ENCODE peak calls at places on chromosomes 5 and 9, in seven cellular contexts. One of them, this sample, is unnamed.

GRCh38 chr5:36861820-36862219 is 14.7 kb upstream of the NIPBL start:
- DNase-seq in activated CD4-positive, CD25-positive, alpha-beta regulatory T cell treated with anti-CD3 and anti-CD28 coated beads, Interleukin-2, amount 50 U/mL, for 72 hours: no peak
- DNase-seq in NCI-H2029 treated with DMSO at 0.1 percent for 48 hours: no peak
- DNase-seq in naive thymus-derived CD8-positive, alpha-beta T cell: no peak
- DNase-seq in stimulated activated CD8-positive, alpha-beta memory T cell treated with anti-CD3 and anti-CD28 coated beads, Interleukin-4, amount 100 ng/mL, for 1 hour: no peak
- DNase-seq in NCI-H2171: no peak
- DNase-seq in activated naive CD4-positive, alpha-beta T cell: no peak
- DNase-seq in this sample: no peak

GRCh38 chr5:77087484-77088291 is 603 bp upstream of the ZBED3 start:
- DNase-seq in activated CD4-positive, CD25-positive, alpha-beta regulatory T cell treated with anti-CD3 and anti-CD28 coated beads, Interleukin-2, amount 50 U/mL, for 72 hours: no peak
- DNase-seq in NCI-H2029 treated with DMSO at 0.1 percent for 48 hours: no peak
- DNase-seq in naive thymus-derived CD8-positive, alpha-beta T cell: no peak
- DNase-seq in stimulated activated CD8-positive, alpha-beta memory T cell treated with anti-CD3 and anti-CD28 coated beads, Interleukin-4, amount 100 ng/mL, for 1 hour: no peak
- DNase-seq in NCI-H2171: no peak
- DNase-seq in activated naive CD4-positive, alpha-beta T cell: no peak
- DNase-seq in this sample: peak; percentile 86

GRCh38 chr5:169201597-169201996 is 99.3 kb downstream of the SLIT3 start:
- DNase-seq in activated CD4-positive, CD25-positive, alpha-beta regulatory T cell treated with anti-CD3 and anti-CD28 coated beads, Interleukin-2, amount 50 U/mL, for 72 hours: no peak
- DNase-seq in NCI-H2029 treated with DMSO at 0.1 percent for 48 hours: no peak
- DNase-seq in naive thymus-derived CD8-positive, alpha-beta T cell: no peak
- DNase-seq in stimulated activated CD8-positive, alpha-beta memory T cell treated with anti-CD3 and anti-CD28 coated beads, Interleukin-4, amount 100 ng/mL, for 1 hour: no peak
- DNase-seq in NCI-H2171: no peak
- DNase-seq in activated naive CD4-positive, alpha-beta T cell: no peak
- DNase-seq in this sample: no peak

GRCh38 chr9:78047106-78047505 is 15.5 kb upstream of the GNAQ start:
- DNase-seq in activated CD4-positive, CD25-positive, alpha-beta regulatory T cell treated with anti-CD3 and anti-CD28 coated beads, Interleukin-2, amount 50 U/mL, for 72 hours: no peak
- DNase-seq in NCI-H2029 treated with DMSO at 0.1 percent for 48 hours: no peak
- DNase-seq in naive thymus-derived CD8-positive, alpha-beta T cell: no peak
- DNase-seq in stimulated activated CD8-positive, alpha-beta memory T cell treated with anti-CD3 and anti-CD28 coated beads, Interleukin-4, amount 100 ng/mL, for 1 hour: no peak
- DNase-seq in NCI-H2171: no peak
- DNase-seq in activated naive CD4-positive, alpha-beta T cell: no peak
- DNase-seq in this sample: no peak

GRCh38 chr5:178417391-178417811 is 172.8 kb downstream of the COL23A1 start:
- DNase-seq in activated CD4-positive, CD25-positive, alpha-beta regulatory T cell treated with anti-CD3 and anti-CD28 coated beads, Interleukin-2, amount 50 U/mL, for 72 hours: no peak
- DNase-seq in NCI-H2029 treated with DMSO at 0.1 percent for 48 hours: no peak
- DNase-seq in naive thymus-derived CD8-positive, alpha-beta T cell: no peak
- DNase-seq in stimulated activated CD8-positive, alpha-beta memory T cell treated with anti-CD3 and anti-CD28 coated beads, Interleukin-4, amount 100 ng/mL, for 1 hour: no peak
- DNase-seq in NCI-H2171: no peak
- DNase-seq in activated naive CD4-positive, alpha-beta T cell: no peak
- DNase-seq in this sample: no peak

GRCh38 chr5:154863291-154864080 is 5.1 kb downstream of the CNOT8 start:
- DNase-seq in activated CD4-positive, CD25-positive, alpha-beta regulatory T cell treated with anti-CD3 and anti-CD28 coated beads, Interleukin-2, amount 50 U/mL, for 72 hours: no peak
- DNase-seq in NCI-H2029 treated with DMSO at 0.1 percent for 48 hours: no peak
- DNase-seq in naive thymus-derived CD8-positive, alpha-beta T cell: no peak
- DNase-seq in stimulated activated CD8-positive, alpha-beta memory T cell treated with anti-CD3 and anti-CD28 coated beads, Interleukin-4, amount 100 ng/mL, for 1 hour: no peak
- DNase-seq in NCI-H2171: no peak
- DNase-seq in activated naive CD4-positive, alpha-beta T cell: no peak
- DNase-seq in this sample: no peak

GRCh38 chr5:120375248-120375647 is 88.9 kb upstream of the PRR16 start:
- DNase-seq in activated CD4-positive, CD25-positive, alpha-beta regulatory T cell treated with anti-CD3 and anti-CD28 coated beads, Interleukin-2, amount 50 U/mL, for 72 hours: no peak
- DNase-seq in NCI-H2029 treated with DMSO at 0.1 percent for 48 hours: no peak
- DNase-seq in naive thymus-derived CD8-positive, alpha-beta T cell: no peak
- DNase-seq in stimulated activated CD8-positive, alpha-beta memory T cell treated with anti-CD3 and anti-CD28 coated beads, Interleukin-4, amount 100 ng/mL, for 1 hour: no peak
- DNase-seq in NCI-H2171: no peak
- DNase-seq in activated naive CD4-positive, alpha-beta T cell: no peak
- DNase-seq in this sample: no peak

GRCh38 chr9:136328011-136328621 is 777 bp downstream of the GPSM1 start:
- DNase-seq in activated CD4-positive, CD25-positive, alpha-beta regulatory T cell treated with anti-CD3 and anti-CD28 coated beads, Interleukin-2, amount 50 U/mL, for 72 hours: no peak
- DNase-seq in NCI-H2029 treated with DMSO at 0.1 percent for 48 hours: no peak
- DNase-seq in naive thymus-derived CD8-positive, alpha-beta T cell: no peak
- DNase-seq in stimulated activated CD8-positive, alpha-beta memory T cell treated with anti-CD3 and anti-CD28 coated beads, Interleukin-4, amount 100 ng/mL, for 1 hour: no peak
- DNase-seq in NCI-H2171: peak; percentile 38
- DNase-seq in activated naive CD4-positive, alpha-beta T cell: no peak
- DNase-seq in this sample: peak; percentile 83

GRCh38 chr5:141783599-141784296 is 94.5 kb downstream of the PCDH1 start:
- DNase-seq in activated CD4-positive, CD25-positive, alpha-beta regulatory T cell treated with anti-CD3 and anti-CD28 coated beads, Interleukin-2, amount 50 U/mL, for 72 hours: no peak
- DNase-seq in NCI-H2029 treated with DMSO at 0.1 percent for 48 hours: no peak
- DNase-seq in naive thymus-derived CD8-positive, alpha-beta T cell: no peak
- DNase-seq in stimulated activated CD8-positive, alpha-beta memory T cell treated with anti-CD3 and anti-CD28 coated beads, Interleukin-4, amount 100 ng/mL, for 1 hour: no peak
- DNase-seq in NCI-H2171: peak; percentile 23
- DNase-seq in activated naive CD4-positive, alpha-beta T cell: no peak
- DNase-seq in this sample: peak; percentile 73

GRCh38 chr9:126939821-126940221 is 25.2 kb downstream of the RALGPS1 start:
- DNase-seq in activated CD4-positive, CD25-positive, alpha-beta regulatory T cell treated with anti-CD3 and anti-CD28 coated beads, Interleukin-2, amount 50 U/mL, for 72 hours: no peak
- DNase-seq in NCI-H2029 treated with DMSO at 0.1 percent for 48 hours: no peak
- DNase-seq in naive thymus-derived CD8-positive, alpha-beta T cell: no peak
- DNase-seq in stimulated activated CD8-positive, alpha-beta memory T cell treated with anti-CD3 and anti-CD28 coated beads, Interleukin-4, amount 100 ng/mL, for 1 hour: no peak
- DNase-seq in NCI-H2171: no peak
- DNase-seq in activated naive CD4-positive, alpha-beta T cell: no peak
- DNase-seq in this sample: no peak

GRCh38 chr9:121718501-121718900 is 67.1 kb downstream of the DAB2IP start:
- DNase-seq in activated CD4-positive, CD25-positive, alpha-beta regulatory T cell treated with anti-CD3 and anti-CD28 coated beads, Interleukin-2, amount 50 U/mL, for 72 hours: no peak
- DNase-seq in NCI-H2029 treated with DMSO at 0.1 percent for 48 hours: no peak
- DNase-seq in naive thymus-derived CD8-positive, alpha-beta T cell: no peak
- DNase-seq in stimulated activated CD8-positive, alpha-beta memory T cell treated with anti-CD3 and anti-CD28 coated beads, Interleukin-4, amount 100 ng/mL, for 1 hour: no peak
- DNase-seq in NCI-H2171: no peak
- DNase-seq in activated naive CD4-positive, alpha-beta T cell: no peak
- DNase-seq in this sample: no peak

GRCh38 chr5:39517800-39518199 is 93.0 kb upstream of the DAB2 start:
- DNase-seq in activated CD4-positive, CD25-positive, alpha-beta regulatory T cell treated with anti-CD3 and anti-CD28 coated beads, Interleukin-2, amount 50 U/mL, for 72 hours: no peak
- DNase-seq in NCI-H2029 treated with DMSO at 0.1 percent for 48 hours: no peak
- DNase-seq in naive thymus-derived CD8-positive, alpha-beta T cell: no peak
- DNase-seq in stimulated activated CD8-positive, alpha-beta memory T cell treated with anti-CD3 and anti-CD28 coated beads, Interleukin-4, amount 100 ng/mL, for 1 hour: no peak
- DNase-seq in NCI-H2171: no peak
- DNase-seq in activated naive CD4-positive, alpha-beta T cell: no peak
- DNase-seq in this sample: no peak

GRCh38 chr5:36607838-36608783 is 1.7 kb downstream of the SLC1A3 start:
- DNase-seq in activated CD4-positive, CD25-positive, alpha-beta regulatory T cell treated with anti-CD3 and anti-CD28 coated beads, Interleukin-2, amount 50 U/mL, for 72 hours: no peak
- DNase-seq in NCI-H2029 treated with DMSO at 0.1 percent for 48 hours: no peak
- DNase-seq in naive thymus-derived CD8-positive, alpha-beta T cell: no peak
- DNase-seq in stimulated activated CD8-positive, alpha-beta memory T cell treated with anti-CD3 and anti-CD28 coated beads, Interleukin-4, amount 100 ng/mL, for 1 hour: no peak
- DNase-seq in NCI-H2171: no peak
- DNase-seq in activated naive CD4-positive, alpha-beta T cell: no peak
- DNase-seq in this sample: no peak

This sample was measured in posterior cingulate gyrus.